ENCODE peak calls at places on chromosomes 3 and 15, in five cellular contexts. G, V, T, U and E are unnamed samples.
A peak's percentile ranks its signal among the peaks of the same experiment; 100 is the strongest.

GRCh38 chr15:70698412-70698811 is 64.9 kb downstream of the UACA start:
- DNase-seq in U (no peak), G (no peak), T (no peak), V (no peak), E (no peak)

GRCh38 chr3:72001758-72002157 is 216.8 kb upstream of the PROK2 start:
- DNase-seq in G (no peak), U (no peak), V (no peak), T (no peak), E (no peak)

GRCh38 chr3:94360982-94361381 is 298.1 kb downstream of the NSUN3 start:
- DNase-seq in T (no peak), G (peak; percentile 5), U (no peak), V (peak; percentile 62), E (no peak)

GRCh38 chr3:189529468-189529867 is 101.7 kb upstream of the TP63 start:
- DNase-seq in T (no peak), U (no peak), V (no peak), G (no peak), E (no peak)

GRCh38 chr3:14482271-14482721 is 57.8 kb downstream of the GRIP2 start:
- DNase-seq in U (no peak), G (peak; percentile 73), V (no peak), T (no peak), E (no peak)

GRCh38 chr3:125310623-125311076 is 64.5 kb downstream of the ZNF148 start:
- DNase-seq in U (no peak), T (no peak), V (no peak), G (no peak), E (no peak)

GRCh38 chr3:56339244-56339643 is 129.0 kb downstream of the ERC2 start:
- DNase-seq in G (no peak), T (no peak), V (no peak), U (no peak), E (no peak)

GRCh38 chr3:133887951-133888703 is 7.6 kb downstream of the RAB6B start:
- DNase-seq in T (no peak), U (no peak), V (no peak), G (no peak), E (no peak)

GRCh38 chr15:80989110-80989517 is 505 bp downstream of the MESD start:
- DNase-seq in T (no peak), U (no peak), V (no peak), G (no peak), E (no peak)

GRCh38 chr3:39216176-39216790 is 23.9 kb upstream of the XIRP1 start:
- DNase-seq in V (no peak), G (no peak), T (no peak), U (no peak), E (no peak)

GRCh38 chr3:106114848-106115247 is 246.0 kb upstream of the CBLB start:
- DNase-seq in G (peak; percentile 76), U (no peak), V (no peak), T (no peak), E (no peak)

GRCh38 chr15:43370310-43370974 is 401 bp downstream of the ZSCAN29 start:
- DNase-seq in T (no peak), V (peak; percentile 22), U (peak; percentile 72), G (peak; percentile 36), E (peak; percentile 3)

GRCh38 chr15:98506172-98506571 is 142.2 kb upstream of the IGF1R start:
- DNase-seq in G (no peak), T (no peak), U (no peak), V (no peak), E (no peak)

DNA sequence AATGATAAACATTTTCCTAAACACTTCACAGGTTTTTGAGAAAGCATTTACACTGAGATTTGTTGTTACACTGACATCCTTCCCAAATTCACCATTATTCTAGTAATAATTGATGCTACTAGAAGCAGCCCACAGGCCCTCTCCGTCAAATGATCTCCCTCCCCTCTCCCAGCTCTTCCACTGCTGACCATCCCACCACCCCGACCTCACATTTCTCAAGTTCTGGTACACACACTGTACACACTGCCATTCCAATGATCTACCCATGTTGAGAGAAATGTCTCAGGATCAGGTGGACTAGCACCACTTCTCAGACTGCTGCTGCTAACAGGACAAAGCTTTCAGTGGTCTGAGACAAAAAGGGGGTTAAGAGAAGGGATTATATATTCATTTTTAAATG is 3.5 kb downstream of the TBC1D5 start:
- DNase-seq in T (no peak), V (no peak), U (no peak), G (no peak), E (no peak)
- H3K4me3 ChIP-seq in T (no peak overlapping the region), V (no peak overlapping the region), U (no peak overlapping the region), G (no peak overlapping the region), E (no peak overlapping the region)

GRCh38 chr3:126522363-126522788 is 1.6 kb upstream of the CHST13 start:
- DNase-seq in U (no peak), T (peak; percentile 63), V (peak; percentile 50), G (peak; percentile 55), E (peak; percentile 62)

GRCh38 chr3:126524429-126524988 is 554 bp downstream of the CHST13 start:
- DNase-seq in U (no peak), G (no peak), T (no peak), V (no peak), E (no peak)

GRCh38 chr3:126525853-126526667 is 2.1 kb downstream of the CHST13 start:
- DNase-seq in U (no peak), V (no peak), T (no peak), G (no peak), E (peak; percentile 50)

GRCh38 chr3:126525091-126525852 is 1.3 kb downstream of the CHST13 start:
- DNase-seq in G (no peak), T (no peak), V (no peak), U (no peak), E (no peak)

DNA sequence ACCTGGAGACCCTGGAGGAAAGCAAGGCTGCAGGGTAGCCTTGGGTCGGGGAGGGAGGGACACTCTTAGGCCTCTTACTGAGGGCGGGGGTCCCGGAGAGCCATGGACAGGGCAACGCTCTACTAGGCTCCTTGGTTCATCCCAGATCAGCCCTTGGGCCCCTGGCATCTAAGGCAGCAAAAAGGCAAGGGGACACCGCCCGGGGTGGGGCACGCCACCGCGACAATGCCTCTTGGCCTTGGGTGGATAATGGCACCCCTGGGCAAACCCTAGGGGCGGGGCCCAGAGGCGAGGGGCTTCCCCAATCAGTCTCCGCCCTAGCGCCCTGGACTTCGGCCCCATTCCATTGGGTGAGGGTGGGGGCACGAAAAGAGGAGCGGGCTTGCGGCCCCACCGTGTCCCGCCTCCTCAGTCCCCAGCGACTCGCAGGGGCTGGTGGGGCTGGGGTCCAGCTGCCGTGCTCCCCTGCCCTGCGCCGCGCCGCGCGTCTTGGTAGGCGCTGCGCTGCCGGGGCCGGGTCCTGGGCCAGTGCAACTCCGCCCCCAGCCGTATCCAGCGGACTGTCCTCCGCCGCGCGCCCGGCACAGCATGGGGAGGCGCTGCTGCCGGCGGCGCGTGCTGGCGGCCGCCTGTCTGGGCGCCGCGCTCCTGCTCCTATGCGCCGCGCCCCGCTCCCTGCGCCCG is at the start of gene CHST13:
- DNase-seq in G (peak; percentile 40), U (peak; percentile 92), T (no peak), V (no peak), E (peak; percentile 43)
- H3K4me3 ChIP-seq in G (no peak within 1 kb of the TSS), U (peak within 1 kb of the TSS; percentile 45), T (peak within 1 kb of the TSS; percentile 60), V (peak within 1 kb of the TSS; percentile 32), E (peak within 1 kb of the TSS; percentile 52)

DNA sequence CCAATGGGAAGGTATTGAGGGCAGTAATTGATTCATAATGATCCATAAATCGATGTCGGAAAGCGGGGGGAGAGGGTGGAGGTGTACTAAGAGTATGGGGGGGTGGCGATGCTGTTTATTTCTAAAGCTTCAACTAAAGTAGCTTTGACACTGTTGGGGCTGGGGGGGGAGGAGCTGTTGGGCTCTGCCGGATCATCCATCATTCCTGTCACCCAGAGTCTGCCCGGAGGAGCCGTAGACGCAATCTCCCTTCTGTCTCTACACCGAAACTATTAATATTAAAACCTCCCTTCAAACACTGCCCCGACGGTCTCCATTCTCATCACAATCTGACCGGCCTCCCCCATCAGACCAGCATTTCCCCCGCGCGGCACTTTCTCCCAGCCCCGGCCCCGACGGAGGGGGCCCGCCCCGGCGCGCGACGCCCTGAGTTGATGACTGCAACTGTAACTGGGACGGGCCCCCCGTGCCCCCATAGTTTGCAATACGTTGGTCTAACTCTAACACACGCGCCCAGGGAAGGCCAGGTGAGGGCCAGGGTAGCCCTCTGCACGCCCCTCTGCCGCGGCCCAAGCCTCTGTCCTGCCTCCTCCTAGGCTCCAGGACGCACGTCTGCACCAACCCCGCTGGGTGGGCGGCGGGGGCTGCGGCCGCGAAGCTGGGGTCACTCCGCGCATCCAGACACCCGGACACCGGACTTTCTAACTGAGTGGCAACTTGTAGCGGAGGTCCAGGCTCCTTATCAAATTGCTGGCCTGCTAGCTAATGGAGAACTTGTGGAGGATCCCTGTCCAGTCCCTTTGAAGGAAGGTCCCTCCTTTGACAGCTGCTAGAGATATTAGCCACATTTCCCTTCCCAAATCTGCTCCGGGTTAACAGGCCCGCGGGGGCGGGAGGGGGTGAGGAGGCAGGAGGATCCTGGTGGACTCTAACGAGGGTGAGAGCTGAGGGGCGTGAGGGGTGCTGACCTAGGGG is 212.0 kb downstream of the MEIS2 start:
- DNase-seq in V (no peak), G (peak; percentile 58), U (peak; percentile 80), T (no peak), E (no peak)
- H3K4me3 ChIP-seq in V (no peak overlapping the region), G (peak overlapping the region; percentile 44), U (peak overlapping the region; percentile 25), T (peak overlapping the region; percentile 63), E (no peak overlapping the region)

DNA sequence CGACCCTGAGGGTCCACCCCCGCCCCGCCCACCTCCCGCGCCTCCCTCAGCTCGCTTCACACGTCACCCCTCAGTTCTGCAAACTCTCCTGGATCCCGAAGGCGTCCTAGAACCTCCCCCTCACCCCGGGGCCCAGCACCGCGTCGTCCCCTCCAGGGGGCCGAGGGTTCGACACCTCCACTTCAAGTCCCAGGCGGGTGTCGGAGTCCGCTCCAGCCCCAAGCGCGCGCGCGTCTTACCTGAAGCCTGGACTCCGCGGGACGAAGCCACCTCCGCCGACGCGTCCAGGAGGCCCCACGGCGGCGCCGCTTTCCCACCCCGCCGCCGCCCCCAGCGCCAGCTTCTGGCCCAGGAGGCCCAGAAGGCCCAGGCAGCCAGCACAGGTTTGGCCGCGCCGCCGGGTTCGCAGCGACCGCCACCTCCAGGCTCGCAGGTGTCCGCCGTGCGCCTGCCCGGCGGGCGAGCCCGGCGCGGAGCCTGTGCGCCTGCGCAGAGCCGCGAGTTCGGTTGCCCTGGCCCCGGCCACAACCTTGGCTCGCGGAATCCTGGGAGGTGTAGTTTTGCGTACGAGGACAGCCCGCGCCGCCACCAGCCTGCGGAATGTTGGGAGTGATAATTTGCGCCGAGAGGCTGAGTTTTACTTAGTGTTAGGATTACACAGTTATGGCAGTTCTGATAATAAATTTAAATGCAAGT is at the start of gene POMGNT2:
- DNase-seq in T (peak; percentile 83), U (peak; percentile 97), V (peak; percentile 90), G (peak; percentile 85), E (peak; percentile 94)
- H3K4me3 ChIP-seq in T (peak within 1 kb of the TSS; percentile 93), U (peak within 1 kb of the TSS; percentile 75), V (peak within 1 kb of the TSS; percentile 89), G (peak within 1 kb of the TSS; percentile 70), E (peak within 1 kb of the TSS; percentile 73)